ENCODE peak calls at places on chromosomes 16 and 17, in seven cellular contexts. One of them, this sample, is unnamed.

GRCh38 chr17:78664476-78665384 is 87.5 kb upstream of the DNAH17 start:
- DNase-seq in H7: no peak
- DNase-seq in progenitor cell of endocrine pancreas: no peak
- DNase-seq in activated naive CD4-positive, alpha-beta T cell: no peak
- DNase-seq in mesenteric fat pad: no peak
- DNase-seq in ascending aorta: no peak
- DNase-seq in HepG2: peak
- DNase-seq in this sample: no peak

GRCh38 chr17:21039839-21040575 is 2.8 kb downstream of the USP22 start:
- DNase-seq in HepG2: peak
- DNase-seq in H7: peak
- DNase-seq in mesenteric fat pad: peak
- DNase-seq in ascending aorta: no peak
- DNase-seq in activated naive CD4-positive, alpha-beta T cell: no peak
- DNase-seq in progenitor cell of endocrine pancreas: no peak
- DNase-seq in this sample: no peak

GRCh38 chr17:81066072-81066471 is 31.1 kb downstream of the BAIAP2 start:
- DNase-seq in H7: no peak
- DNase-seq in activated naive CD4-positive, alpha-beta T cell: no peak
- DNase-seq in mesenteric fat pad: no peak
- DNase-seq in HepG2: no peak
- DNase-seq in progenitor cell of endocrine pancreas: no peak
- DNase-seq in ascending aorta: no peak
- DNase-seq in this sample: no peak

GRCh38 chr16:56647641-56648431 is 3.9 kb upstream of the MT1B start:
- DNase-seq in mesenteric fat pad: no peak
- DNase-seq in H7: peak
- DNase-seq in progenitor cell of endocrine pancreas: no peak
- DNase-seq in ascending aorta: no peak
- DNase-seq in activated naive CD4-positive, alpha-beta T cell: no peak
- DNase-seq in HepG2: no peak
- DNase-seq in this sample: no peak

GRCh38 chr17:50147841-50148225 is 2.6 kb downstream of the PPP1R9B start:
- DNase-seq in mesenteric fat pad: no peak
- DNase-seq in HepG2: peak
- DNase-seq in H7: peak
- DNase-seq in ascending aorta: no peak
- DNase-seq in activated naive CD4-positive, alpha-beta T cell: no peak
- DNase-seq in progenitor cell of endocrine pancreas: no peak
- DNase-seq in this sample: no peak

GRCh38 chr17:13647551-13647950 is 45.8 kb upstream of the HS3ST3A1 start:
- DNase-seq in activated naive CD4-positive, alpha-beta T cell: no peak
- DNase-seq in mesenteric fat pad: no peak
- DNase-seq in ascending aorta: no peak
- DNase-seq in progenitor cell of endocrine pancreas: no peak
- DNase-seq in HepG2: no peak
- DNase-seq in H7: no peak
- DNase-seq in this sample: no peak

GRCh38 chr16:24070851-24071250 is 185.3 kb upstream of the CACNG3 start:
- DNase-seq in mesenteric fat pad: no peak
- DNase-seq in activated naive CD4-positive, alpha-beta T cell: no peak
- DNase-seq in progenitor cell of endocrine pancreas: peak
- DNase-seq in H7: peak
- DNase-seq in ascending aorta: no peak
- DNase-seq in HepG2: peak
- DNase-seq in this sample: no peak

GRCh38 chr16:86595983-86596605 is 17.7 kb downstream of the FOXL1 start:
- DNase-seq in HepG2: no peak
- DNase-seq in activated naive CD4-positive, alpha-beta T cell: no peak
- DNase-seq in H7: no peak
- DNase-seq in ascending aorta: no peak
- DNase-seq in progenitor cell of endocrine pancreas: no peak
- DNase-seq in mesenteric fat pad: no peak
- DNase-seq in this sample: no peak

GRCh38 chr16:51886456-51886855 is 660.5 kb downstream of the TOX3 start:
- DNase-seq in activated naive CD4-positive, alpha-beta T cell: no peak
- DNase-seq in progenitor cell of endocrine pancreas: no peak
- DNase-seq in ascending aorta: no peak
- DNase-seq in HepG2: no peak
- DNase-seq in mesenteric fat pad: no peak
- DNase-seq in H7: no peak
- DNase-seq in this sample: no peak

GRCh38 chr17:44280383-44280782 is 12.4 kb upstream of the SLC4A1 start:
- DNase-seq in mesenteric fat pad: no peak
- DNase-seq in activated naive CD4-positive, alpha-beta T cell: no peak
- DNase-seq in HepG2: no peak
- DNase-seq in H7: no peak
- DNase-seq in progenitor cell of endocrine pancreas: no peak
- DNase-seq in ascending aorta: no peak
- DNase-seq in this sample: no peak

GRCh38 chr17:40307001-40307690 is 1.8 kb upstream of the RARA start:
- DNase-seq in progenitor cell of endocrine pancreas: no peak
- DNase-seq in mesenteric fat pad: peak
- DNase-seq in H7: peak
- DNase-seq in activated naive CD4-positive, alpha-beta T cell: no peak
- DNase-seq in ascending aorta: no peak
- DNase-seq in HepG2: no peak
- DNase-seq in this sample: no peak

GRCh38 chr17:63932721-63933120 is 590 bp upstream of the CD79B start:
- DNase-seq in ascending aorta: no peak
- DNase-seq in HepG2: no peak
- DNase-seq in activated naive CD4-positive, alpha-beta T cell: no peak
- DNase-seq in progenitor cell of endocrine pancreas: no peak
- DNase-seq in H7: no peak
- DNase-seq in mesenteric fat pad: no peak
- DNase-seq in this sample: no peak

GRCh38 chr17:47745037-47745380 is 12.0 kb downstream of the TBX21 start:
- DNase-seq in mesenteric fat pad: peak
- DNase-seq in HepG2: no peak
- DNase-seq in H7: peak
- DNase-seq in progenitor cell of endocrine pancreas: no peak
- DNase-seq in ascending aorta: no peak
- DNase-seq in activated naive CD4-positive, alpha-beta T cell: no peak
- DNase-seq in this sample: no peak

GRCh38 chr16:47779201-47780016 is 318.3 kb downstream of the PHKB start:
- DNase-seq in mesenteric fat pad: no peak
- DNase-seq in progenitor cell of endocrine pancreas: no peak
- DNase-seq in ascending aorta: no peak
- DNase-seq in H7: no peak
- DNase-seq in activated naive CD4-positive, alpha-beta T cell: no peak
- DNase-seq in HepG2: no peak
- DNase-seq in this sample: no peak

GRCh38 chr16:79599256-79599836 is 1.2 kb downstream of the MAF start:
- DNase-seq in ascending aorta: no peak
- DNase-seq in activated naive CD4-positive, alpha-beta T cell: no peak
- DNase-seq in progenitor cell of endocrine pancreas: peak
- DNase-seq in mesenteric fat pad: no peak
- DNase-seq in H7: peak
- DNase-seq in HepG2: no peak
- DNase-seq in this sample: no peak

GRCh38 chr16:89053725-89054029 is 40.0 kb upstream of the ACSF3 start:
- DNase-seq in ascending aorta: no peak
- DNase-seq in progenitor cell of endocrine pancreas: no peak
- DNase-seq in H7: no peak
- DNase-seq in HepG2: no peak
- DNase-seq in activated naive CD4-positive, alpha-beta T cell: no peak
- DNase-seq in mesenteric fat pad: no peak
- DNase-seq in this sample: no peak

GRCh38 chr16:8831450-8832382 is 34.1 kb downstream of the PMM2 start:
- DNase-seq in mesenteric fat pad: no peak
- DNase-seq in HepG2: no peak
- DNase-seq in ascending aorta: no peak
- DNase-seq in H7: peak
- DNase-seq in activated naive CD4-positive, alpha-beta T cell: no peak
- DNase-seq in progenitor cell of endocrine pancreas: no peak
- DNase-seq in this sample: no peak

GRCh38 chr17:48132375-48132774 is 24.8 kb downstream of the SNX11 start:
- DNase-seq in mesenteric fat pad: no peak
- DNase-seq in progenitor cell of endocrine pancreas: no peak
- DNase-seq in ascending aorta: no peak
- DNase-seq in H7: no peak
- DNase-seq in activated naive CD4-positive, alpha-beta T cell: no peak
- DNase-seq in HepG2: no peak
- DNase-seq in this sample: no peak

This sample was measured in thoracic aorta.